ENCODE peak calls at places on chromosomes 13 and 19, in seven cellular contexts. C is BJ, N is fibroblast of pulmonary artery, B is esophagus squamous epithelium, R is colonic mucosa, I is lower lobe of right lung, S is HL-60. O is an unnamed sample.

GRCh38 chr19:28213476-28214082 is 999.4 kb downstream of the UQCRFS1 start:
- DNase-seq in C (no peak), N (no peak), B (no peak), R (no peak), I (no peak), S (no peak), O (no peak)

GRCh38 chr19:35351441-35352176 is 3.9 kb downstream of the FFAR1 start:
- DNase-seq in C (no peak), N (no peak), B (no peak), R (no peak), I (peak), S (no peak), O (no peak)

GRCh38 chr13:95300625-95301134 is 571 bp downstream of the ABCC4 start:
- DNase-seq in C (no peak), N (peak), B (no peak), R (peak), I (peak), S (peak), O (peak)

GRCh38 chr13:111659236-111659635 is 338.8 kb downstream of the TEX29 start:
- DNase-seq in C (no peak), N (no peak), B (no peak), R (no peak), I (no peak), S (no peak), O (no peak)

GRCh38 chr13:38099751-38100150 is 230.2 kb upstream of the TRPC4 start:
- DNase-seq in C (no peak), N (no peak), B (no peak), R (no peak), I (no peak), S (no peak), O (no peak)

GRCh38 chr13:99991806-99992242 is 10.2 kb downstream of the ZIC2 start:
- DNase-seq in C (no peak), N (no peak), B (no peak), R (no peak), I (no peak), S (no peak), O (no peak)

GRCh38 chr19:50794778-50795664 is 4.8 kb downstream of the ACP4 start:
- DNase-seq in C (no peak), N (no peak), B (no peak), R (no peak), I (no peak), S (peak), O (no peak)

GRCh38 chr19:11410682-11411081 is 8.4 kb downstream of the RGL3 start:
- DNase-seq in C (no peak), N (peak), B (no peak), R (no peak), I (no peak), S (no peak), O (no peak)

GRCh38 chr19:2711175-2711936 is 8.9 kb upstream of the GNG7 start:
- DNase-seq in C (no peak), N (peak), B (no peak), R (no peak), I (no peak), S (peak), O (peak)

GRCh38 chr13:44359983-44360375 is 13.6 kb upstream of the SERP2 start:
- DNase-seq in C (no peak), N (no peak), B (no peak), R (no peak), I (no peak), S (no peak), O (no peak)

GRCh38 chr13:51848674-51849073 is 3.7 kb upstream of the TMEM272 start:
- DNase-seq in C (no peak), N (peak), B (no peak), R (no peak), I (no peak), S (no peak), O (no peak)

GRCh38 chr19:11423804-11424318 is 4.7 kb upstream of the RGL3 start:
- DNase-seq in C (no peak), N (no peak), B (no peak), R (no peak), I (no peak), S (no peak), O (no peak)

GRCh38 chr19:55083004-55083850 is 7.6 kb downstream of the EPS8L1 start:
- DNase-seq in C (no peak), N (no peak), B (no peak), R (no peak), I (no peak), S (no peak), O (no peak)

GRCh38 chr19:16394681-16395375 is 70.2 kb downstream of the KLF2 start:
- DNase-seq in C (no peak), N (peak), B (no peak), R (no peak), I (no peak), S (no peak), O (no peak)

GRCh38 chr19:45293682-45294081 is 29.0 kb downstream of the CKM start:
- DNase-seq in C (no peak), N (no peak), B (no peak), R (no peak), I (no peak), S (no peak), O (no peak)

GRCh38 chr13:45401306-45401705 is 16.9 kb downstream of the SLC25A30 start:
- DNase-seq in C (no peak), N (no peak), B (no peak), R (no peak), I (no peak), S (no peak), O (no peak)

GRCh38 chr19:50669319-50670101 is 20.3 kb downstream of the C19orf81 start:
- DNase-seq in C (no peak), N (peak), B (no peak), R (peak), I (no peak), S (peak), O (no peak)

GRCh38 chr13:74641586-74641985 is 507.4 kb upstream of the KLF12 start:
- DNase-seq in C (no peak), N (peak), B (no peak), R (no peak), I (no peak), S (no peak), O (peak)

GRCh38 chr19:35299523-35300339 is 7.8 kb downstream of the MAG start:
- DNase-seq in C (no peak), N (no peak), B (no peak), R (no peak), I (no peak), S (no peak), O (no peak)

GRCh38 chr13:110152351-110152750 is 154.6 kb downstream of the COL4A1 start:
- DNase-seq in C (no peak), N (no peak), B (no peak), R (no peak), I (no peak), S (no peak), O (no peak)

GRCh38 chr19:2561895-2562294 is 86.0 kb downstream of the GADD45B start:
- DNase-seq in C (no peak), N (no peak), B (no peak), R (no peak), I (peak), S (peak), O (no peak)

GRCh38 chr19:3131168-3131567 is 4.7 kb upstream of the GNA15 start:
- DNase-seq in C (no peak), N (no peak), B (no peak), R (no peak), I (no peak), S (peak), O (no peak)

GRCh38 chr19:41910992-41911888 is 17.0 kb downstream of the ERFL start:
- DNase-seq in C (no peak), N (no peak), B (no peak), R (no peak), I (no peak), S (peak), O (no peak)

GRCh38 chr13:35984776-35985453 is 146.3 kb downstream of the DCLK1 start:
- DNase-seq in C (no peak), N (no peak), B (no peak), R (no peak), I (no peak), S (no peak), O (no peak)

GRCh38 chr13:100497394-100497793 is 91.2 kb downstream of the GGACT start:
- DNase-seq in C (no peak), N (peak), B (no peak), R (no peak), I (no peak), S (no peak), O (peak)

GRCh38 chr19:33860691-33861090 is 64.0 kb downstream of the KCTD15 start:
- DNase-seq in C (no peak), N (no peak), B (no peak), R (no peak), I (no peak), S (no peak), O (no peak)

GRCh38 chr19:43638991-43639494 is 607 bp downstream of the CADM4 start:
- DNase-seq in C (no peak), N (no peak), B (no peak), R (no peak), I (no peak), S (no peak), O (no peak)

DNA sequence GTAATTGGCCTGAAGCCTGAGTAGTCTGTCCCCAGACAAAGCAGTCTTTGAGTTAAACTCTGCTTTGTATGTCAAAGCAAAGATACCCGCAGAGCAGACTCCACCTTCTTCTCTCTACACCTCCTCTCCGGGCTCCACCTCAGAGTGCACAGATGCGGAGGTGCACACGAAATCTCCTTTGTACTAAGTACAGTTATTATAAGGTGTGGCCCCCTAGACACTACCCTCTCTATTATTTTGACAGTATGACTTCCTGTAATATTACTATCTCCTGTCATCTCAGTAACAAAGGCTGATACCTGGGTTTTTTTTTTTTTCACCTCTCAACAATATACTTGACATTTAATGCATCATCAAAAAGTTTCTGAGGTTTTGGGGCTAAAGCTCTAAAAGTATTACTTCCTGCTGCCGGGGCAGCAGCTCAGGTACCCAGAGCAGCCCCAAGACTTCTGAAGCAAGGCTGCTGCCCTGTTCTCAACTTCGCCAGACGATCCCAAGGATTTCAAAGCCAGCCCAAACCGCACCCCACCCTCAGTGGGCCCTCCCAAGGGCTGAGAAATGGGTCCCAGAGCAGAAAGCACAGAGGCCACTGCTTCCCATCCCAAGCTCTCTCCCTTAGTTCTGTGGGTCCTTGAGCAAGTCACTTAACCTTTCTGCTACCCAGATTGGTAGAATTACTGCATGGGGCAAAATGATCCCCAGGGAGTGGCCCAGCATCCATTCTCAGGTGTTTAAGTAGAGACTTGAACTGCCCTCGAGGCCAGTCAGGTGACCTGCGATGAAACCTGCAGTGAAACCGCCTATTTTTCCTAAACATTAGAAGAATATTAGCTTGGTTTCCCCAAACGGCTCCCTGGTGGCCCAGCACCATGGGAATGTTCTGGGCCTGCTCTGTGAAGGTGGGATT is 180.6 kb downstream of the FOXO1 start:
- DNase-seq in C (no peak), N (no peak), B (no peak), R (no peak), I (no peak), S (no peak), O (no peak)
- H3K4me3 ChIP-seq in C (no peak), N (no peak), B (no peak), R (no peak), I (no peak), S (no peak), O (no peak)

DNA sequence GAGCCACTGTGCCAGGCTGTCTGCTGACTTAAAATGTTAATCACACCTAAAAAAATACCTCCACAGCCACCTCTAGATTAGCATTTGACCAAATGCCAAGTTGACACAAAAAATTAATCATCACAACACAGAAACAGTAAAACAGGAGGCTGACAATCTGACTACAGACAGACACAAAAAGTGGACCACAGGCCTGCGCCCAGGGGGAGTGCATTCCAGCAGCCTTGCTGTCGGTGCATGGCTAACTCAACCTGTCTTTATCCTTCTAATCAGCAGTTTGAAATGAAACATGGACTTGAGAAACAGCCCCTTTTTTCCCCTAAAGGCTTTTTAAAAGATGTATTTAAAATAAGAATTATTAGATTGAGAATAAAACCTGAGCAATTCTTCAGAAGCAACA is 34.0 kb downstream of the RASL11A start:
- DNase-seq in C (no peak), N (no peak), B (no peak), R (no peak), I (no peak), S (no peak), O (no peak)
- H3K4me3 ChIP-seq in C (no peak), N (no peak), B (no peak), R (no peak), I (no peak), S (no peak), O (no peak)

DNA sequence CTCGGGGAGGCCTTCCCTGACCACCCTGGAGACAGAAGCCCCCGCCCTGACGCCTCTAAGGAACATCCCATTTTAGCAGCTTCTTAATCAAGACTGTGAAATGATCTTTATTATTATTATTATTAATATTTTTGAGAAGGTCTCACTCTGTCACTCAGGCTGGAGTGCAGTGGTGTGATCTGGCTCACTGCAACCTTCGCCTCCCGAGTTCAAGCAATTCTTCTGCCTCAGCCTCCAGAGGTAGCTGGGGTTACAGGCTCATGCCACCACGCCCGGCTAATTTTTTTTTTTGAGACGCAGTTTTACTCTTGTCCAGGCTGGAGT is 3.6 kb upstream of the DAND5 start:
- DNase-seq in C (no peak), N (no peak), B (no peak), R (no peak), I (no peak), S (no peak), O (no peak)
- H3K4me3 ChIP-seq in C (no peak), N (no peak), B (peak), R (peak), I (peak), S (no peak), O (no peak)

DNA sequence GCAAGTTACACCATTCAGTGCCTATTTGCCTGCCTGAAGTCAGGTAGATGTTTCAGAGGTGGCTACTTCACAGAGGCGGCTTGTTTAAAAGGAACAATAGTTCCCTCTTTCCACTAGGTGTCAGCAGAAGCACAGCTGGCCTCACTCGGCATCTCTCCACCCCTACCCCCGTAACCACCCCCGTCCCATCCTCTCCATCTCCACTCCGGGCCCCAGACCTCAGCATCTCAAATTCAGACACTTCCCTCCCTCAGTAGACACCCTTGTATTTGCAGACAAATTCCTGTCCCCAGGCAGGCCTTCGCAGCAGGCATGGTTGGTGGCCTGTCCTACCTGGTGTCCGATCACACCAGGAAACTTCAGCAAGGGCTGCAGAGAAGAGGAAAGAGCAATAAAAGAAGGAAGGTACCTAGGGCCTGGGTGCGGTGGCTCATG is 9.1 kb upstream of the DPP9 start:
- DNase-seq in C (no peak), N (peak), B (no peak), R (peak), I (no peak), S (peak), O (no peak)
- H3K4me3 ChIP-seq in C (no peak), N (no peak), B (no peak), R (no peak), I (no peak), S (no peak), O (no peak)

GRCh38 chr13:41462427-41462826 is 5.1 kb downstream of the RGCC start:
- DNase-seq in C (no peak), N (no peak), B (no peak), R (no peak), I (no peak), S (no peak), O (no peak)
- H3K4me3 ChIP-seq in C (no peak), N (no peak), B (no peak), R (no peak), I (peak), S (no peak), O (no peak)

DNA sequence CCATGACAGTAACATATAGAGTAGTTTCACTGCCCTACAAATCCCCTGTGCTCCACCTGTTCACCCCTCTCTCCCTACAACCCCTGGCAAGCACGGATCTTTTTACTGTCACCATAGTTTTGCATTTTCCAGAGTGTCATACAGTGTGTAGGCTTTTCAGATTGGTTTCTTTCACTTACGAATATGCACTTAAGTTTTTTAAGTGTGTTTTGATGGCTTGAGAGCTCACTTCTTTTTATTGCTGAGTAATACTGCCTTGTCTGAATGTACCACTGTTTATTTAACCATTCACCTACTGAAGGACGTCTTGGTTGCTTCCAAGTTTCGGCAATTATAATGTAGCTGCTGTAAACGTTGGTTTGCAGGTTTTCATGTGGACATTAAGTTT is 175.1 kb downstream of the ITGBL1 start:
- DNase-seq in C (no peak), N (no peak), B (no peak), R (no peak), I (no peak), S (no peak), O (no peak)
- H3K4me3 ChIP-seq in C (no peak), N (no peak), B (peak), R (no peak), I (peak), S (no peak), O (no peak)

DNA sequence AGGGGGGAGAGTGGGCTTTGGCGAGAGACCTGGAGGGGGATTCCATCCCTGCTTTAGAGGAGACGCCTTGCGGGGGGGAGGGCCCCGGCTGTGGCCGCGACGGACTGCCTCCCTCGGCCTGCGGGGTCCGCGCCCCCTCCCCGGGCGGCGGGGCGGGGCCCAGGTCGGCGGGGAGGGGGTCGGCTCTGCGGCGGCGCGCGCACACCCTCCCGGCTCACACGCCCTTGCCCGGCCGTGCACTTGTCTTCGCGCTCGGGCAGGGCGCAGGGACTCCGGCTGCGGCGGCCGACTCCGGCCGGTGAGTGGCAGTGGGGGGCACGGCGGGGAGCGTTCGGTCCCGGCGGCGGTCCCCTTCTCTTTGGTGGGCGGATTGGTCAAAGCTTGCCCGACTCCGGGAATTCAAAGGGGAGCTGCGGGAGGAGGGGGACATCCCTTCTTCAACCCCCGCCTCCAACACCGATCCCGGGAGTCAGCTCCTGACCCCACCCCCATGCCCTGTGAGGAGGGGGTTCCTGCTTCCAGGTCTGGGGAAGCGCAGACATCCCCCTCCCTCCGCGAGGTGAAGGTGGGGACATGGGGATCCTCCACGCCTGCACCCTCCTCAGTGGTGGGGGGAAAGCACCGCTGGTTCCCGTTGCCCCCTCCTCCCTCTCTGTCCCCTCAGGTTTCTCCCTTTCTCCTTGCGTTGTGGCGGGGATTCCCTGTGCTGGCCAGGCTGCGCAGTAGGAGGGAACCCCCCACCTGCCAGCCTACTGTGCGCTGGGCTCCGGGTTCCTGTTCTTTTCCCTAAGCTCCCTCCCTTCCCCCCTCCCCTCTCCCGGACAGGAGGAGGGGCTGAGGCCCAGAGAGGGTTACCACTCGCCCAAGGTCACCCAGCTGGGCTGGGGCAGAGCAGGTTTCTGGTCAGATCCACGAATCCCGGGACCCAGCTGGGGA is 14.6 kb upstream of the KCNN1 start:
- DNase-seq in C (no peak), N (no peak), B (no peak), R (no peak), I (no peak), S (no peak), O (no peak)
- H3K4me3 ChIP-seq in C (no peak), N (no peak), B (no peak), R (no peak), I (no peak), S (no peak), O (no peak)

O was measured in skeletal muscle cell.